ENCODE peak calls at places on chromosomes 4 and X, in ten cellular contexts. Z is CD8-positive, alpha-beta T cell; I is AG04449; O is keratinocyte; V is HFF-Myc; L is kidney epithelial cell; F is dorsolateral prefrontal cortex; W is HL-60; B is A549; H is psoas muscle. D is an unnamed sample.

GRCh38 chr4:18318682-18319410 is 297.3 kb upstream of the LCORL start:
- DNase-seq in Z (no peak), I (no peak), O (no peak), V (no peak), L (no peak), F (no peak), W (no peak), B (no peak), H (no peak), D (peak; percentile 87)

GRCh38 chr4:6767341-6767724 is 15.2 kb upstream of the KIAA0232 start:
- DNase-seq in Z (no peak), I (no peak), O (peak; percentile 53), V (no peak), L (no peak), F (no peak), W (no peak), B (no peak), H (no peak), D (no peak)

GRCh38 chr4:2253160-2254084 is 8.5 kb downstream of the MXD4 start:
- DNase-seq in Z (no peak), I (no peak), O (no peak), V (no peak), L (no peak), F (peak; percentile 15), W (no peak), B (no peak), H (peak; percentile 49), D (no peak)

GRCh38 chr4:54677416-54677815 is 19.7 kb downstream of the KIT start:
- DNase-seq in Z (no peak), I (no peak), O (no peak), V (no peak), L (no peak), F (no peak), W (no peak), B (no peak), H (no peak), D (no peak)

GRCh38 chr4:89486673-89487072 is 179.1 kb upstream of the GPRIN3 start:
- DNase-seq in Z (no peak), I (no peak), O (no peak), V (no peak), L (no peak), F (no peak), W (no peak), B (no peak), H (no peak), D (no peak)

GRCh38 chr4:59728496-59728895 is 1471.6 kb upstream of the ADGRL3 start:
- DNase-seq in Z (no peak), I (no peak), O (no peak), V (no peak), L (no peak), F (no peak), W (no peak), B (no peak), H (no peak), D (no peak)

GRCh38 chr4:156968479-156968984 is 3.1 kb downstream of the PDGFC start:
- DNase-seq in Z (no peak), I (no peak), O (peak; percentile 62), V (peak; percentile 77), L (peak; percentile 67), F (no peak), W (peak; percentile 55), B (peak; percentile 25), H (peak; percentile 61), D (peak; percentile 87)

GRCh38 chrX:86148594-86148993 is 343 bp downstream of the DACH2 start:
- DNase-seq in Z (no peak), I (no peak), O (no peak), V (no peak), L (no peak), F (no peak), W (no peak), B (no peak), H (no peak), D (no peak)

GRCh38 chr4:112031712-112032328 is 113.4 kb upstream of the FAM241A start:
- DNase-seq in Z (no peak), I (no peak), O (no peak), V (peak; percentile 42), L (no peak), F (no peak), W (no peak), B (peak; percentile 7), H (no peak), D (peak; percentile 75)

GRCh38 chrX:149949743-149950436 is 11.6 kb upstream of the EOLA2 start:
- DNase-seq in Z (no peak), I (no peak), O (no peak), V (no peak), L (no peak), F (no peak), W (no peak), B (no peak), H (no peak), D (no peak)

GRCh38 chrX:57951666-57952319 is 41.5 kb upstream of the ZXDA start:
- DNase-seq in Z (no peak), I (no peak), O (no peak), V (no peak), L (no peak), F (no peak), W (no peak), B (no peak), H (peak; percentile 44), D (no peak)

GRCh38 chrX:136754641-136755040 is 26.1 kb downstream of the ARHGEF6 start:
- DNase-seq in Z (peak; percentile 5), I (no peak), O (no peak), V (no peak), L (no peak), F (no peak), W (no peak), B (no peak), H (peak; percentile 83), D (no peak)

GRCh38 chr4:5205981-5206380 is 154.7 kb downstream of the STK32B start:
- DNase-seq in Z (no peak), I (no peak), O (no peak), V (no peak), L (no peak), F (no peak), W (no peak), B (no peak), H (no peak), D (no peak)

DNA sequence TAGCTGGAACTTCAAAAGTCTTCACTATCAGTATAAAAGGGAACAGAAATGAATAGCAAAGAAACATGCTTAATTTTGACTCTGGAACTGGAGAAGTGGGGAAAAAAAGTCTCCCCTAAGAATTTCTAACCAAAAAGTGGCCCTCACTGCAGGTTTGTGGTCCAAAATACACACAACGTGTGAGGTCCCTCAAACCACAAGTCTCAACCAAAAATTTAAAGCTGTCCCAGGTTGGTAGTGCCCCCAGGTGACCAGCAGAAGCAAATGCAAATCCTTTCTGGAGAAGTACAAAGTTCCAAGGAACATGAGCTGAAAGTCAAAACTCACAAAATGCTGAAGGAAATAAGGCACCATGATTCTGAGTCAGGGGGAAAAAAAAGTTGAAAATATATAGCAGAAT is 23.6 kb upstream of the VAMP7 start:
- DNase-seq in Z (no peak), I (no peak), O (no peak), V (peak; percentile 2), L (no peak), F (no peak), W (no peak), B (no peak), H (no peak), D (peak; percentile 13)
- TF ChIP-seq CTCF in Z (no peak), I (no peak), O (peak; percentile 28), V (peak; percentile 30), L (no peak), F (no peak), W (peak; percentile 4), B (peak; percentile 37), H (no peak), D (peak; percentile 29)

GRCh38 chr4:153684182-153685073 is at the start of gene TLR2:
- DNase-seq in Z (peak; percentile 33), I (no peak), O (no peak), V (no peak), L (no peak), F (peak; percentile 23), W (peak; percentile 61), B (peak; percentile 17), H (peak; percentile 80), D (peak; percentile 9)
- H3K4me3 ChIP-seq in Z (peak within 1 kb of the TSS; percentile 74), I (peak within 1 kb of the TSS; percentile 47), O (peak within 1 kb of the TSS; percentile 59), V (peak within 1 kb of the TSS; percentile 50), L (peak within 1 kb of the TSS; percentile 56), F (peak within 1 kb of the TSS; percentile 57), W (peak within 1 kb of the TSS; percentile 89), B (peak within 1 kb of the TSS; percentile 53), H (peak within 1 kb of the TSS; percentile 70), D (peak within 1 kb of the TSS; percentile 55)

DNA sequence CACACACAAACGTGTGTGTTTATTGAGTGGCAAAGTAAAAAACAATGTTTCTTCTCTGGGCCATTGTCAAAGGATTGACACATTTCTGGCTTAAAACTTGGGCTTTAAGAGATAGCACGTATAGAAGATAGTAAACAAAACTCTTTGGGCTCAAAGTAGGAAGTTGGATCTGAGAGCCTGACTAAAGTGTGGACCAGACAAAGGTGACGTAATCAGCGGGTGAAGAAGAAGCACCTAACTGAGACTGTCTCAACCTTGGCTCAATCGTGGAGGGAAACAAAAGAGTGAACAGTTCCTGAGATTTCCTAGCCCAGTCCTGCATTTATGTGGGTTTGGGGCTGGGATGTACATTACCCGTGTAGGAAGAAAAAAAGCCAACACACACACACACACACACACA is 13.7 kb downstream of the PFKFB1 start:
- DNase-seq in Z (no peak), I (no peak), O (no peak), V (no peak), L (no peak), F (no peak), W (no peak), B (no peak), H (no peak), D (no peak)
- TF ChIP-seq CTCF in Z (no peak), I (no peak), O (no peak), V (no peak), L (no peak), F (no peak), W (no peak), B (no peak), H (no peak), D (no peak)

GRCh38 chrX:790780-791360 is 160.3 kb downstream of the SHOX start:
- DNase-seq in Z (no peak), I (no peak), O (no peak), V (no peak), L (no peak), F (no peak), W (no peak), B (no peak), H (no peak), D (no peak)

GRCh38 chrX:789096-789495 is 158.5 kb downstream of the SHOX start:
- DNase-seq in Z (no peak), I (no peak), O (no peak), V (no peak), L (no peak), F (no peak), W (no peak), B (no peak), H (no peak), D (no peak)

GRCh38 chrX:791479-792034 is 161.0 kb downstream of the SHOX start:
- DNase-seq in Z (no peak), I (no peak), O (no peak), V (no peak), L (no peak), F (no peak), W (no peak), B (no peak), H (no peak), D (no peak)

GRCh38 chrX:793216-793770 is 162.7 kb downstream of the SHOX start:
- DNase-seq in Z (no peak), I (no peak), O (no peak), V (no peak), L (no peak), F (no peak), W (no peak), B (no peak), H (no peak), D (no peak)

GRCh38 chrX:790031-790430 is 159.4 kb downstream of the SHOX start:
- DNase-seq in Z (no peak), I (no peak), O (no peak), V (no peak), L (no peak), F (no peak), W (no peak), B (no peak), H (no peak), D (no peak)
- H3K4me3 ChIP-seq in Z (no peak overlapping the region), I (no peak overlapping the region), O (no peak overlapping the region), V (no peak overlapping the region), L (no peak overlapping the region), F (no peak overlapping the region), W (no peak overlapping the region), B (no peak overlapping the region), H (no peak overlapping the region), D (no peak overlapping the region)